ENCODE peak calls at places on chromosomes 1 and 21, in seven cellular contexts. E is Peyer's patch, B is breast epithelium, O is AG04450, I is bronchial epithelial cell, J is body of pancreas, W is colonic mucosa. G is an unnamed sample.

GRCh38 chr1:244112646-244113045 is 61.6 kb downstream of the ZBTB18 start:
- DNase-seq in J (no peak), E (no peak), I (no peak), O (peak), B (no peak), W (no peak), G (no peak)

GRCh38 chr1:206579747-206580437 is 32.4 kb downstream of the EIF2D start:
- DNase-seq in I (no peak), W (peak), J (peak), E (peak), B (no peak), O (no peak), G (peak)

GRCh38 chr21:35827004-35827403 is 233.3 kb downstream of the SETD4 start:
- DNase-seq in W (no peak), J (no peak), O (no peak), I (no peak), E (no peak), B (no peak), G (no peak)

GRCh38 chr21:30257773-30258172 is 25.0 kb downstream of the KRTAP24-1 start:
- DNase-seq in I (peak), O (no peak), W (peak), E (no peak), J (no peak), B (no peak), G (no peak)

GRCh38 chr1:67827688-67828087 is 5.6 kb downstream of the GNG12 start:
- DNase-seq in O (no peak), B (no peak), J (no peak), E (no peak), I (no peak), W (no peak), G (no peak)

GRCh38 chr1:205543351-205544305 is 39.2 kb downstream of the CDK18 start:
- DNase-seq in W (peak), B (peak), E (peak), J (peak), I (peak), O (peak), G (peak)

GRCh38 chr21:45135122-45135521 is 60.7 kb downstream of the ADARB1 start:
- DNase-seq in J (no peak), I (no peak), O (no peak), E (no peak), W (no peak), B (no peak), G (no peak)

GRCh38 chr1:160748182-160748876 is 9.3 kb downstream of the SLAMF7 start:
- DNase-seq in I (peak), B (no peak), E (no peak), J (no peak), W (no peak), O (no peak), G (no peak)

GRCh38 chr1:9128161-9128519 is 762 bp downstream of the GPR157 start:
- DNase-seq in I (no peak), E (peak), O (no peak), B (peak), W (peak), J (peak), G (no peak)

GRCh38 chr1:9129391-9130041 is 614 bp upstream of the GPR157 start:
- DNase-seq in E (peak), W (peak), B (peak), J (peak), I (no peak), O (no peak), G (no peak)

GRCh38 chr1:9126511-9126910 is 2.4 kb downstream of the GPR157 start:
- DNase-seq in W (no peak), B (no peak), J (no peak), E (no peak), I (peak), O (no peak), G (no peak)

GRCh38 chr1:9128520-9129371 is at the start of gene GPR157:
- DNase-seq in W (peak), B (peak), O (no peak), J (peak), I (no peak), E (peak), G (no peak)

GRCh38 chr1:9127395-9128160 is 1.3 kb downstream of the GPR157 start:
- DNase-seq in E (no peak), J (peak), W (no peak), O (no peak), B (no peak), I (no peak), G (no peak)
- H3K4me3 ChIP-seq in E (peak), J (peak), W (peak), O (peak), B (peak), I (peak), G (peak)

DNA sequence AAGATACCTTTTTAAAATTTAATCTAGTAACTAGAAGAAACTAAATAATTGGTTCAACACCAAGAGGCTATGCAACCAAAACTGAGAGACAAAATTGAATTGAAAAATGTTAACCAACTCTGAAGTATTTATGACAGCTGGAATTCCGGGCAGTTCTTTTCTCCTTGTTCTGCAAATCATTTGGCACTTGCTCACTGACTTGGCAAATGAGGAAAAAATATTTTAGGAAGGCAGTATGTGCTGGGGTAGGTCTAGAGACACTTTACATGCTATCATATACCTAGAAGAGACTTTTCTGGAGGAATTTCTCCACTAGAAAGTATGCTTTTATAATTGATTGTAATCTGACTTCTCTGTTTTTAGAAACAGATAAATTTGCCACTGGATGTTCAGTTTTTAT is 22.1 kb upstream of the SH3D21 start:
- DNase-seq in O (no peak), I (no peak), B (no peak), E (no peak), W (no peak), J (no peak), G (no peak)
- TF ChIP-seq CTCF in O (no peak), I (no peak), B (no peak), E (no peak), W (no peak), J (no peak), G (no peak)

GRCh38 chr1:230210979-230211336 is 143.9 kb downstream of the GALNT2 start:
- DNase-seq in W (no peak), J (no peak), I (no peak), O (no peak), B (no peak), E (no peak), G (no peak)

GRCh38 chr1:230215049-230215448 is 148.0 kb downstream of the GALNT2 start:
- DNase-seq in B (no peak), I (no peak), O (no peak), E (no peak), W (peak), J (peak), G (peak)

GRCh38 chr1:230210326-230210978 is 143.4 kb downstream of the GALNT2 start:
- DNase-seq in I (no peak), E (no peak), B (no peak), W (no peak), J (no peak), O (no peak), G (no peak)

GRCh38 chr1:230211436-230212145 is 144.6 kb downstream of the GALNT2 start:
- DNase-seq in O (no peak), I (no peak), B (no peak), W (no peak), J (no peak), E (no peak), G (no peak)

DNA sequence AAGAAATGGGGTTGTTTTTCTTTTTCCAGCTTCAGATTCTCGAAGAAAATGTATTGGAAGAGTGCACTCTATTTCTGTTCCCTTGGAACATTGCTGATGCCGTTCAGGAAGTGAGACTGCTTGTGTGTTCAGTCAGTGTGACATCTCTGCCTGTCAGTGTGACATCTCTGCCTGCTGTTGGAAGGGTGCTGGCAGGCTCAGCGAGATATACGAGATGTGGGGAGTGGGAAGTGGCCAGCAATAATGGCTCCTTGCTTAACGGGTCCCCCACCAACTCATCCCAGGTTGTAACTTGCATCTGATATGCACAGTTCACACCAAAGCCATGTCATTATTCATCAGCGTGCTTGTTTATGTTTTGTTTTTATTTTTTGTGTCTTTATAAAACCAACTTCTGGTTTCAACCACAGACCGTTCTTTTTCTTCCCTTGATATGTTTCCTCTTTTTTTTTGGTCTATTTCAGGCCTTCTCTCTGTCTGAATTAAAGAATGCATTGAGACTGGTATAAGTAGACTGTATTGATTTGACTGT is 145.4 kb downstream of the GALNT2 start:
- DNase-seq in J (no peak), W (no peak), O (no peak), I (no peak), E (no peak), B (no peak), G (no peak)
- H3K4me3 ChIP-seq in J (no peak), W (no peak), O (no peak), I (no peak), E (peak), B (no peak), G (no peak)

DNA sequence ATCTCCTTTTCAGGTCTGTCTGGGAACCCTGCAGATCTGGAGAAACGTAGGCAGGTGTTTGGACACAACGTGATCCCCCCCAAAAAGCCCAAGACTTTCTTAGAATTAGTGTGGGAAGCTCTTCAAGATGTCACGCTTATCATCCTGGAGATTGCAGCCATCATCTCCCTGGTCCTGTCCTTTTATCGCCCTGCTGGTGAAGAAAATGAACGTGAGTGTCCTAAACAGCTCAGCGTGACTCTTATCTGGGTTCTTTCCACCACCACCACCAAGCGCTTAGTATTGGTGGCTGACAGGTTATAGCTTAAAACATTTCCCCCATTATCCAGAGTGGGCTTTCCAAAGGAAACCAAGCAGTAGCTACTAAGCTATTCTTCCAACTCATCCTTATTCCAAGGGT is 66.8 kb upstream of the LAX1 start:
- DNase-seq in W (no peak), O (no peak), I (no peak), J (no peak), E (no peak), B (no peak), G (no peak)
- TF ChIP-seq CTCF in W (no peak), O (no peak), I (no peak), J (no peak), E (no peak), B (no peak), G (no peak)

GRCh38 chr1:34868230-34869049 is 8.9 kb upstream of the SMIM12 start:
- DNase-seq in B (no peak), W (no peak), J (no peak), I (no peak), E (no peak), O (no peak), G (no peak)

GRCh38 chr1:34865981-34866761 is 6.6 kb upstream of the SMIM12 start:
- DNase-seq in B (peak), W (peak), J (peak), O (peak), E (peak), I (peak), G (no peak)

GRCh38 chr1:34867421-34867820 is 7.9 kb upstream of the SMIM12 start:
- DNase-seq in O (no peak), I (no peak), B (no peak), J (no peak), E (no peak), W (no peak), G (no peak)

GRCh38 chr1:34865573-34865972 is 6.0 kb upstream of the SMIM12 start:
- DNase-seq in B (no peak), O (no peak), J (no peak), E (no peak), I (no peak), W (no peak), G (no peak)

GRCh38 chr1:34866762-34867109 is 7.2 kb upstream of the SMIM12 start:
- DNase-seq in J (no peak), E (no peak), W (no peak), I (no peak), B (no peak), O (no peak), G (no peak)
- H3K4me3 ChIP-seq in J (no peak), E (peak), W (peak), I (peak), B (peak), O (peak), G (peak)

GRCh38 chr1:99579691-99580171 is 66.2 kb upstream of the PALMD start:
- DNase-seq in E (no peak), B (no peak), O (no peak), W (no peak), I (peak), J (no peak), G (no peak)

GRCh38 chr1:99580451-99580850 is 65.5 kb upstream of the PALMD start:
- DNase-seq in W (no peak), B (no peak), J (no peak), E (no peak), O (no peak), I (peak), G (no peak)
- TF ChIP-seq CTCF in W (no peak), B (peak), J (no peak), E (no peak), O (no peak), I (peak), G (no peak)

DNA sequence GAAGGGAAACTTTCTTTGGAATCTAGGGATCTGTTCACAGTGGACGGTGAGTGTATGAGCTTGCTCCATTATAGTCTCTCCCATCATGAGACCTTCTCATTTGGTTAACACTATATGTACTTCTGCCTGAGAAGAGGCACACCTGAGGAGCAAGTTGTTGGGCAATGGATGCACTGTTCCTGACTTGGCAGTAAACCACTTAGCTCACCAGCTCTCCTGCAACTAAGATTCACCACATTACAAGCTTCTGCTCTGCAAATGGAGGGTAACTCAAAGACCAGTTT is 10.2 kb downstream of the MACF1 start:
- DNase-seq in J (no peak), E (no peak), B (no peak), W (no peak), I (peak), O (no peak), G (no peak)
- H3K4me3 ChIP-seq in J (no peak), E (peak), B (no peak), W (no peak), I (no peak), O (no peak), G (no peak)

G was measured in AG09309.